ENCODE peak calls at places on chromosomes 1 and 21, in five cellular contexts. X, P, O, D and S are unnamed samples.

GRCh38 chr1:163745204-163745603 is 423.4 kb downstream of the NUF2 start:
- DNase-seq in X (no peak), P (no peak), O (no peak), D (no peak), S (no peak)

GRCh38 chr1:40421694-40422384 is 28.4 kb upstream of the ZFP69B start:
- DNase-seq in X (no peak), P (no peak), O (no peak), D (no peak), S (no peak)

GRCh38 chr1:194658090-194658439 is 1471.7 kb upstream of the B3GALT2 start:
- DNase-seq in X (no peak), P (no peak), O (no peak), D (peak; percentile 19), S (peak; percentile 11)

GRCh38 chr21:45330075-45330781 is 42.5 kb upstream of the POFUT2 start:
- DNase-seq in X (peak; percentile 77), P (peak; percentile 58), O (peak; percentile 93), D (peak; percentile 53), S (peak; percentile 82)

GRCh38 chr1:21271550-21271949 is 18.7 kb downstream of the ECE1 start:
- DNase-seq in X (no peak), P (no peak), O (no peak), D (no peak), S (no peak)

GRCh38 chr21:33848252-33848953 is 67.2 kb downstream of the ATP5PO start:
- DNase-seq in X (no peak), P (no peak), O (peak; percentile 91), D (peak; percentile 61), S (peak; percentile 38)

GRCh38 chr1:20775700-20776099 is 11.4 kb downstream of the HP1BP3 start:
- DNase-seq in X (no peak), P (no peak), O (no peak), D (no peak), S (no peak)

GRCh38 chr1:196680107-196680506 is 28.3 kb downstream of the CFH start:
- DNase-seq in X (no peak), P (no peak), O (no peak), D (peak; percentile 19), S (no peak)

GRCh38 chr1:235917267-235917811 is 50.6 kb upstream of the LYST start:
- DNase-seq in X (peak; percentile 11), P (no peak), O (peak; percentile 85), D (peak; percentile 97), S (peak; percentile 99)

GRCh38 chr21:18782721-18783120 is 379.1 kb upstream of the TMPRSS15 start:
- DNase-seq in X (no peak), P (no peak), O (no peak), D (no peak), S (no peak)

GRCh38 chr1:111989531-111990025 is at the start of gene KCND3:
- DNase-seq in X (peak; percentile 40), P (peak; percentile 79), O (peak; percentile 77), D (peak; percentile 14), S (no peak)

GRCh38 chr1:44783697-44784093 is 4.3 kb downstream of the BEST4 start:
- DNase-seq in X (no peak), P (no peak), O (no peak), D (no peak), S (no peak)

GRCh38 chr1:112110031-112110430 is 120.6 kb upstream of the KCND3 start:
- DNase-seq in X (peak; percentile 12), P (no peak), O (no peak), D (no peak), S (no peak)

GRCh38 chr1:104329278-104329677 is 579.6 kb downstream of the AMY1C start:
- DNase-seq in X (no peak), P (no peak), O (no peak), D (no peak), S (no peak)

GRCh38 chr21:16535100-16535418 is 805.3 kb downstream of the USP25 start:
- DNase-seq in X (peak; percentile 59), P (no peak), O (peak; percentile 78), D (no peak), S (no peak)

GRCh38 chr1:178283409-178283808 is 189.5 kb downstream of the RASAL2 start:
- DNase-seq in X (no peak), P (no peak), O (no peak), D (no peak), S (no peak)

GRCh38 chr1:208252126-208252853 is 8.1 kb upstream of the PLXNA2 start:
- DNase-seq in X (no peak), P (no peak), O (no peak), D (peak; percentile 80), S (no peak)

GRCh38 chr1:113676524-113676923 is 82.8 kb downstream of the PHTF1 start:
- DNase-seq in X (no peak), P (no peak), O (no peak), D (no peak), S (no peak)

GRCh38 chr1:159591981-159592380 is 4.4 kb downstream of the APCS start:
- DNase-seq in X (no peak), P (no peak), O (no peak), D (no peak), S (no peak)

GRCh38 chr1:159598196-159598595 is 10.6 kb downstream of the APCS start:
- DNase-seq in X (no peak), P (no peak), O (no peak), D (peak; percentile 77), S (peak; percentile 71)

GRCh38 chr1:159600894-159601293 is 13.3 kb downstream of the APCS start:
- DNase-seq in X (no peak), P (no peak), O (no peak), D (no peak), S (no peak)

GRCh38 chr1:159594581-159594980 is 7.0 kb downstream of the APCS start:
- DNase-seq in X (no peak), P (no peak), O (no peak), D (no peak), S (no peak)

DNA sequence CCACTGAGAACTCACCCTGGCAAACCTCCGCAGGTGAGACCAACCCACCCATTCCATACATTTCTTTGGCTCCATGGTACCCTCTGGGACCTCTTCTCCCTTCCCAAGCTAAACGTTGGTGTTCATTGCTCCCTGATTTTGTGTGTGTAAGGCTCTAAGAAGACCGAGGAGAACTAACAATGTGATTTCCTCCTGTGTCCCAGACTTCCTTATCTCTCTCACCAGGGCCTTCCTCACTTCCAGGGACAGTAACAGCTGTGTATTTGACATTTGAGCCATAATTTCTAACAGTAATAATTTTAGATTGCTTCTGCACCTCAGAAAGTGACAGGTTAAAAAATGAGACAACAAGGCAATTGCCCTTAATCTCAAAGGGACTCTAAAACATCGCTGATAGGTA is 7.4 kb downstream of the APCS start:
- DNase-seq in X (no peak), P (no peak), O (no peak), D (no peak), S (no peak)
- H3K27ac ChIP-seq in X (no peak overlapping the region), P (no peak overlapping the region), O (no peak overlapping the region), D (no peak overlapping the region), S (no peak overlapping the region)

GRCh38 chr1:230079211-230079590 is 12.2 kb downstream of the GALNT2 start:
- DNase-seq in X (peak; percentile 56), P (no peak), O (no peak), D (no peak), S (no peak)
- H3K27ac ChIP-seq in X (peak overlapping the region; percentile 13), P (no peak overlapping the region), O (no peak overlapping the region), D (peak overlapping the region; percentile 46), S (no peak overlapping the region)

DNA sequence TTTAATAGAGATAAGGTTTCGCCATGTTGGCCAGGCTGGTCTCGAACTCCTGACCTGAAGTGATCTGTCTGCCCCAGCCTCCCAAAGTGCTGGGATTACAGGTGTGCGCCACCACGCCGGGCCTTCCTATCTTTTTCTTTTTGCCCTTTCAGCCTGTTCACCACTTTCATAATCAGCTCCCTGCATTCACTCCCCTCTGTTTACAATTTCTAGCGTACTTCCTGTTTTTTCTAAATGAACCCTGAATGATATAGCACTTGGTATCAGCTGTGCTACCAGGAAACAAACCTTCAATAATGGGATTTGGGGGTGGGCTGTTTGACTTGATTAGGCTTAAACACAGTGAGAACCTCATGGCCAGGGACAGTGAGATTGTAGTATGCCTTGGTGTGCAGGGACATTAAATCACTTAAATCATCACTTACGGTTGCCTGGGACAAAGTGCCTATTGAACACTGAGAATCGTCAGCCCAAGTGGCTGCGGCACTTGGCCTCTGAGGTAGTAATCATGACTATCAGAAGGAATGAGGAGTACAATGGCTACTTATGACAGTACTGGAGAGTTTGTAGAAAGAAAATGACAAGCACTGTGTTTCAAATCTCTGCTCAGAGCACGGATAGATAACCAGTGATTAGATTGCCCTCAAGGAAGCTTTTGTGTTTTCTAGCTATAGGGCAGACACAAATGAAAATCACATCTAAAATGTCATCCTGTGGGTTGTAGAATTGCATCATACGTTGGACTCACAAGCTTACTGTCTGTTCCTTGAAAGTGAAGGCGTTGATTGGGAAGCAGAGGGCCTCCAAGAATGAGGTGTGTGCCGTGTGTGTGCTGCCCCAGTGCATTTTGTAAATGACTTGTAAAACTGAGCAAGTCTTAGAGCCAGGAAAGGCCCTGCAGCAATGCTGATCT is 661.8 kb downstream of the MATN1 start:
- DNase-seq in X (no peak), P (no peak), O (peak; percentile 15), D (no peak), S (no peak)
- H3K27ac ChIP-seq in X (no peak overlapping the region), P (no peak overlapping the region), O (no peak overlapping the region), D (no peak overlapping the region), S (no peak overlapping the region)

GRCh38 chr1:157236072-157236471 is 97.9 kb upstream of the ETV3 start:
- DNase-seq in X (no peak), P (no peak), O (no peak), D (no peak), S (no peak)
- H3K27ac ChIP-seq in X (no peak overlapping the region), P (no peak overlapping the region), O (no peak overlapping the region), D (no peak overlapping the region), S (no peak overlapping the region)

GRCh38 chr1:54800899-54801759 is at the start of gene TTC22:
- DNase-seq in X (peak; percentile 73), P (peak; percentile 94), O (peak; percentile 88), D (peak; percentile 70), S (peak; percentile 72)

GRCh38 chr1:54804471-54805132 is 3.5 kb upstream of the TTC22 start:
- DNase-seq in X (no peak), P (no peak), O (no peak), D (no peak), S (no peak)

GRCh38 chr1:54805466-54805865 is 4.3 kb upstream of the TTC22 start:
- DNase-seq in X (no peak), P (no peak), O (no peak), D (no peak), S (no peak)

GRCh38 chr1:54805981-54806381 is 4.9 kb upstream of the TTC22 start:
- DNase-seq in X (no peak), P (no peak), O (no peak), D (no peak), S (no peak)

DNA sequence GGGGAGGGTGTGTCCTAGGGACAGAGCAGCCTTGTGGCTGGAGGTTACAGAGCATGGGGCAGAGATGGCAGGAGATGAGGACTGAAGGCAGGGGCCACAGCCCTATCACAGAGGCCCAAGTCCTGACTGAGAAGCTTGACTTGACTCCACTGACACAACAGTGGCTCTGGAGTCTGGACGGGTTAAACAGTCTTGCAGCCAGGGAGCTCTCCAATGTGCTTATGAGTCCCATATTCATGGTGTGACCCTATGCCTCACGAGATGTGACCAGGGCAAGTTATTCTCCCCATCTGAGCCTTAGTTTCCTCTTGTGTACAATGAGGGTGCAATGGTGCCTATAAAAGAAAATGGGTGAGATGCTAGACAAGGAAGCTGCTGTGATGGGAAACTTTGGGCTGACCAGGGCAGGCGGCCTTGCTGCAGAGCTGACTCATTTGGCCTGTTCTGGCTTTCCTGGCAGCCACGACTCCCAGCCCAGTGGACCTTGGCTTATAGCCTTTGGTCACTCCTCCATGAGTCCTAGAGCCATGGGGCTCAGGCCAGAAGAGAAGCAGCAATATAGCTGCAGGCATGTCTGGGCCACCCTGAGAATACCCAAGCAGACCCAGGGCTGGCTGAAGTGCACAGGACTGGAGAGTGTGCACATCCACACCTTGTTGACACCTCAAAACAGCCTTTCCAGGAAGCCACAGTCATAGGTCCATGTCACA is 2.8 kb upstream of the TTC22 start:
- DNase-seq in X (no peak), P (peak; percentile 58), O (peak; percentile 88), D (no peak), S (peak; percentile 31)
- H3K27ac ChIP-seq in X (peak overlapping the region; percentile 31), P (no peak overlapping the region), O (peak overlapping the region; percentile 1), D (no peak overlapping the region), S (peak overlapping the region; percentile 85)